ENCODE peak calls at places on chromosomes 3 and 15, in four cellular contexts. G is SK-N-SH, S is HepG2, X is GM12878. A is an unnamed sample.

GRCh38 chr3:56753206-56753605 is 48.5 kb downstream of the ARHGEF3 start:
- DNase-seq in G (no peak), S (no peak), X (peak; percentile 87), A (no peak)

GRCh38 chr3:155325263-155325835 is 31.9 kb upstream of the STRIT1 start:
- DNase-seq in G (no peak), S (peak; percentile 17), X (no peak), A (peak; percentile 55)

GRCh38 chr3:61565569-61565968 is 4.2 kb downstream of the PTPRG start:
- DNase-seq in G (no peak), S (no peak), X (no peak), A (no peak)

GRCh38 chr15:75037685-75038084 is 14.3 kb downstream of the PPCDC start:
- DNase-seq in G (no peak), S (no peak), X (no peak), A (no peak)

GRCh38 chr3:63135362-63135761 is 142.7 kb upstream of the SYNPR start:
- DNase-seq in G (no peak), S (no peak), X (no peak), A (no peak)

GRCh38 chr15:39444729-39445470 is 136.0 kb upstream of the THBS1 start:
- DNase-seq in G (no peak), S (no peak), X (no peak), A (no peak)

GRCh38 chr3:161273589-161274218 is 52.6 kb downstream of the NMD3 start:
- DNase-seq in G (peak; percentile 6), S (peak; percentile 28), X (no peak), A (no peak)

GRCh38 chr3:45965281-45966052 is 22.2 kb downstream of the CXCR6 start:
- DNase-seq in G (no peak), S (no peak), X (no peak), A (no peak)

GRCh38 chr3:83928391-83928790 is 1030.4 kb upstream of the CADM2 start:
- DNase-seq in G (peak; percentile 12), S (peak; percentile 50), X (no peak), A (no peak)

GRCh38 chr3:12993623-12994356 is 79.4 kb downstream of the IQSEC1 start:
- DNase-seq in G (peak; percentile 83), S (no peak), X (no peak), A (peak; percentile 61)

GRCh38 chr3:121998030-121998580 is 23.9 kb downstream of the ILDR1 start:
- DNase-seq in G (no peak), S (no peak), X (no peak), A (no peak)

GRCh38 chr15:78709263-78709882 is 68.4 kb upstream of the CHRNB4 start:
- DNase-seq in G (peak; percentile 84), S (peak; percentile 39), X (no peak), A (peak; percentile 29)

GRCh38 chr3:125186800-125187598 is 25.5 kb downstream of the SLC12A8 start:
- DNase-seq in G (peak; percentile 64), S (no peak), X (no peak), A (no peak)

GRCh38 chr3:133038731-133039398 is 674 bp downstream of the TMEM108 start:
- DNase-seq in G (peak; percentile 62), S (no peak), X (no peak), A (peak; percentile 60)

GRCh38 chr3:110752307-110752706 is 319.3 kb upstream of the NECTIN3 start:
- DNase-seq in G (no peak), S (no peak), X (no peak), A (no peak)

GRCh38 chr3:149941946-149942345 is 28.7 kb downstream of the PFN2 start:
- DNase-seq in G (no peak), S (no peak), X (no peak), A (no peak)

GRCh38 chr3:126531051-126531330 is 7.0 kb downstream of the CHST13 start:
- DNase-seq in G (no peak), S (no peak), X (no peak), A (no peak)

GRCh38 chr15:81914734-81915234 is 131.0 kb downstream of the MEX3B start:
- DNase-seq in G (peak; percentile 70), S (no peak), X (no peak), A (no peak)

GRCh38 chr3:129836381-129837056 is 57.0 kb downstream of the TMCC1 start:
- DNase-seq in G (no peak), S (no peak), X (no peak), A (no peak)

GRCh38 chr3:20080956-20081554 is 40.8 kb downstream of the KAT2B start:
- DNase-seq in G (peak; percentile 50), S (peak; percentile 40), X (peak; percentile 56), A (no peak)

GRCh38 chr3:159764211-159765024 is 224.2 kb upstream of the IL12A start:
- DNase-seq in G (peak; percentile 83), S (no peak), X (no peak), A (peak; percentile 85)

GRCh38 chr3:184523825-184524615 is 37.6 kb upstream of the EPHB3 start:
- DNase-seq in G (no peak), S (no peak), X (no peak), A (peak; percentile 50)

GRCh38 chr3:81043009-81043408 is 718.4 kb downstream of the GBE1 start:
- DNase-seq in G (no peak), S (no peak), X (no peak), A (no peak)

GRCh38 chr3:101861212-101861977 is 12.1 kb downstream of the NFKBIZ start:
- DNase-seq in G (no peak), S (no peak), X (no peak), A (no peak)

GRCh38 chr3:189593581-189593980 is 37.6 kb upstream of the TP63 start:
- DNase-seq in G (no peak), S (no peak), X (no peak), A (no peak)

GRCh38 chr3:38401563-38401962 is 52.1 kb upstream of the ACVR2B start:
- DNase-seq in G (no peak), S (no peak), X (no peak), A (no peak)

GRCh38 chr3:132972333-132972732 is 65.9 kb upstream of the TMEM108 start:
- DNase-seq in G (no peak), S (no peak), X (no peak), A (no peak)

GRCh38 chr3:193816656-193817311 is 223.8 kb downstream of the OPA1 start:
- DNase-seq in G (peak; percentile 67), S (no peak), X (no peak), A (peak; percentile 66)

GRCh38 chr3:159779883-159780282 is 208.8 kb upstream of the IL12A start:
- DNase-seq in G (no peak), S (no peak), X (no peak), A (no peak)

GRCh38 chr3:107110596-107111305 is 266.5 kb upstream of the CCDC54 start:
- DNase-seq in G (no peak), S (no peak), X (no peak), A (no peak)

GRCh38 chr3:59769132-59769531 is 719.3 kb upstream of the CFAP20DC start:
- DNase-seq in G (no peak), S (no peak), X (no peak), A (no peak)

GRCh38 chr3:166274996-166275395 is 437.8 kb upstream of the BCHE start:
- DNase-seq in G (no peak), S (no peak), X (no peak), A (no peak)

GRCh38 chr3:173529062-173529711 is 131.6 kb downstream of the NLGN1 start:
- DNase-seq in G (peak; percentile 11), S (peak; percentile 46), X (no peak), A (peak; percentile 87)

GRCh38 chr3:169953462-169954141 is 13.0 kb upstream of the SEC62 start:
- DNase-seq in G (no peak), S (no peak), X (no peak), A (no peak)

GRCh38 chr3:62368705-62369475 is 4.5 kb downstream of the FEZF2 start:
- DNase-seq in G (peak; percentile 56), S (no peak), X (no peak), A (no peak)

GRCh38 chr3:138376663-138377062 is 28.3 kb downstream of the MRAS start:
- DNase-seq in G (no peak), S (no peak), X (no peak), A (no peak)

GRCh38 chr3:138377804-138378203 is 29.4 kb downstream of the MRAS start:
- DNase-seq in G (no peak), S (no peak), X (no peak), A (no peak)

GRCh38 chr3:138373695-138374094 is 25.3 kb downstream of the MRAS start:
- DNase-seq in G (no peak), S (no peak), X (no peak), A (no peak)

GRCh38 chr3:138374573-138375134 is 26.3 kb downstream of the MRAS start:
- DNase-seq in G (no peak), S (no peak), X (no peak), A (no peak)

GRCh38 chr3:138375446-138375845 is 27.1 kb downstream of the MRAS start:
- DNase-seq in G (no peak), S (no peak), X (no peak), A (no peak)
- TF ChIP-seq JUND in G (no peak), S (no peak), X (no peak), A (no peak)

DNA sequence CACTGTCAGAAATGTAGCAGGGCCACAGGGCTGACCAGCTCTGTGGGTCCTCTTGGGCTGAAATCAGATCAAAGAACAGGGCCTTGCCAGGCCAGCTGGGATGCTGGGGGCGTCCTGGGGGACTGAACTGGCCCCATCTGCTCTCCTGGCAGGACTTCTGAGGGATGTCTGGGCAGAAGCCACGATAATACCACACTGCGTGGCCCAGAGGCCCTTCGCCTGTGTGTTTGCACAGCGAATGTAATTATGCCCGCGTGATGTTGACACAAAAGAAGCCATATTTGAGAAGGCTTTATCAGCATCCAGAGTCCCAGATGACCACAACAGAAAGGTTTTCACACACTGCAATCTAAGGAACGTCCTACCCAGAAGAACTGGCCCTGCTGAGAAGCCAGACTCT is 174.0 kb downstream of the RAB11A start:
- DNase-seq in G (no peak), S (peak; percentile 65), X (no peak), A (no peak)
- TF ChIP-seq JUND in G (no peak), S (no peak), X (no peak), A (no peak)

GRCh38 chr3:187291001-187291511 is 481 bp downstream of the MASP1 start:
- DNase-seq in G (no peak), S (no peak), X (no peak), A (no peak)

GRCh38 chr3:187292631-187293513 is 1.3 kb upstream of the MASP1 start:
- DNase-seq in G (no peak), S (no peak), X (no peak), A (no peak)

GRCh38 chr3:187292186-187292585 is 649 bp upstream of the MASP1 start:
- DNase-seq in G (no peak), S (no peak), X (no peak), A (no peak)

GRCh38 chr3:187290561-187290960 is 976 bp downstream of the MASP1 start:
- DNase-seq in G (no peak), S (no peak), X (no peak), A (no peak)

GRCh38 chr3:187291512-187292132 is at the start of gene MASP1:
- DNase-seq in G (no peak), S (peak; percentile 12), X (no peak), A (no peak)
- TF ChIP-seq JUND in G (no peak), S (no peak), X (no peak), A (no peak)

DNA sequence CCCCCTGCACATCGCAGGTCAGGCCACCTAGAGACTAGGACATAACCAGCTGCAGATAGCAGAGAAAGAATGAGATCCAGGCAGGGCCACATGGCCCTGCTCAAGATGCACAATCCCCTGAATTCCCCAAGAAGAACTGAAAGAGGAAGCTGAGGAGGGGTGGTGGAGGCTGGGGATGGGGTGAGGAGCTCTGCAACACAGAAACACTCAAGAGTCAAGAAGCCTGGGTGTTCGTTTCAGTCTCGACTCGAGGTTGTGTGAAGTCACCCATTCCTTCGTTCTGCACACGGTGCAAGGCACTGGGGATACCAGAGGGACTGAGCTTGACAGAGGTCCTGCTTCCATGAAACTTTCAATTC is 62.0 kb downstream of the TLE3 start:
- DNase-seq in G (no peak), S (no peak), X (peak; percentile 71), A (no peak)
- TF ChIP-seq JUND in G (no peak), S (no peak), X (no peak), A (no peak)

GRCh38 chr3:105458518-105459215 is 92.0 kb downstream of the ALCAM start:
- DNase-seq in G (no peak), S (no peak), X (no peak), A (no peak)
- TF ChIP-seq JUND in G (peak; percentile 22), S (no peak), X (no peak), A (no peak)